ENCODE peak calls at places on chromosome 19, in seven cellular contexts. D, E, O, T, I, W and G are unnamed samples.

GRCh38 chr19:40489882-40490230 is 23.1 kb downstream of the SPTBN4 start:
- DNase-seq in D (no peak), E (no peak), O (no peak), T (no peak), I (no peak), W (no peak), G (no peak)

GRCh38 chr19:17683078-17683477 is 5.1 kb downstream of the UNC13A start:
- DNase-seq in D (no peak), E (no peak), O (no peak), T (no peak), I (no peak), W (no peak), G (no peak)

GRCh38 chr19:56404705-56405056 is 549 bp downstream of the ZNF583 start:
- DNase-seq in D (no peak), E (no peak), O (no peak), T (no peak), I (no peak), W (no peak), G (no peak)

GRCh38 chr19:3448616-3449334 is 31.6 kb downstream of the SMIM24 start:
- DNase-seq in D (no peak), E (no peak), O (no peak), T (no peak), I (no peak), W (no peak), G (no peak)

GRCh38 chr19:16328824-16329482 is 4.3 kb downstream of the KLF2 start:
- DNase-seq in D (no peak), E (no peak), O (no peak), T (peak; percentile 72), I (no peak), W (no peak), G (no peak)

GRCh38 chr19:43476606-43477005 is 11.2 kb upstream of the LYPD3 start:
- DNase-seq in D (peak; percentile 84), E (peak; percentile 88), O (no peak), T (no peak), I (peak; percentile 12), W (no peak), G (no peak)

GRCh38 chr19:22545751-22546150 is 88.4 kb upstream of the ZNF492 start:
- DNase-seq in D (peak; percentile 1), E (no peak), O (peak; percentile 63), T (no peak), I (peak; percentile 5), W (peak; percentile 68), G (peak; percentile 81)

GRCh38 chr19:12774588-12775555 is at the start of gene HOOK2:
- DNase-seq in D (no peak), E (no peak), O (peak; percentile 93), T (peak; percentile 40), I (peak; percentile 93), W (peak; percentile 99), G (no peak)

GRCh38 chr19:4515732-4516131 is 2.6 kb downstream of the PLIN4 start:
- DNase-seq in D (no peak), E (no peak), O (no peak), T (no peak), I (no peak), W (no peak), G (no peak)

GRCh38 chr19:13902993-13903555 is 2.8 kb downstream of the BRME1 start:
- DNase-seq in D (peak; percentile 15), E (no peak), O (peak; percentile 57), T (no peak), I (no peak), W (no peak), G (no peak)

GRCh38 chr19:47323872-47324271 is 8.1 kb upstream of the C5AR2 start:
- DNase-seq in D (no peak), E (no peak), O (no peak), T (no peak), I (no peak), W (no peak), G (no peak)

GRCh38 chr19:17784201-17785008 is 10.5 kb upstream of the B3GNT3 start:
- DNase-seq in D (peak; percentile 79), E (peak; percentile 60), O (peak; percentile 96), T (peak; percentile 73), I (peak; percentile 35), W (peak; percentile 32), G (peak; percentile 81)

GRCh38 chr19:21202865-21203494 is 61.1 kb downstream of the ZNF431 start:
- DNase-seq in D (peak; percentile 54), E (peak; percentile 15), O (peak; percentile 63), T (peak; percentile 27), I (peak; percentile 38), W (no peak), G (peak; percentile 75)

GRCh38 chr19:18507021-18507726 is 14.7 kb downstream of the ELL start:
- DNase-seq in D (no peak), E (no peak), O (no peak), T (no peak), I (no peak), W (no peak), G (no peak)

GRCh38 chr19:30393046-30393445 is 20.9 kb downstream of the ZNF536 start:
- DNase-seq in D (no peak), E (no peak), O (peak; percentile 33), T (no peak), I (no peak), W (no peak), G (no peak)

GRCh38 chr19:51460164-51460992 is 2.1 kb upstream of the SIGLEC8 start:
- DNase-seq in D (peak; percentile 30), E (no peak), O (no peak), T (no peak), I (no peak), W (no peak), G (peak; percentile 9)

GRCh38 chr19:34963531-34964406 is at the start of gene ZNF792:
- DNase-seq in D (peak; percentile 68), E (peak; percentile 30), O (peak; percentile 86), T (peak; percentile 28), I (peak; percentile 35), W (peak; percentile 34), G (peak; percentile 27)

DNA sequence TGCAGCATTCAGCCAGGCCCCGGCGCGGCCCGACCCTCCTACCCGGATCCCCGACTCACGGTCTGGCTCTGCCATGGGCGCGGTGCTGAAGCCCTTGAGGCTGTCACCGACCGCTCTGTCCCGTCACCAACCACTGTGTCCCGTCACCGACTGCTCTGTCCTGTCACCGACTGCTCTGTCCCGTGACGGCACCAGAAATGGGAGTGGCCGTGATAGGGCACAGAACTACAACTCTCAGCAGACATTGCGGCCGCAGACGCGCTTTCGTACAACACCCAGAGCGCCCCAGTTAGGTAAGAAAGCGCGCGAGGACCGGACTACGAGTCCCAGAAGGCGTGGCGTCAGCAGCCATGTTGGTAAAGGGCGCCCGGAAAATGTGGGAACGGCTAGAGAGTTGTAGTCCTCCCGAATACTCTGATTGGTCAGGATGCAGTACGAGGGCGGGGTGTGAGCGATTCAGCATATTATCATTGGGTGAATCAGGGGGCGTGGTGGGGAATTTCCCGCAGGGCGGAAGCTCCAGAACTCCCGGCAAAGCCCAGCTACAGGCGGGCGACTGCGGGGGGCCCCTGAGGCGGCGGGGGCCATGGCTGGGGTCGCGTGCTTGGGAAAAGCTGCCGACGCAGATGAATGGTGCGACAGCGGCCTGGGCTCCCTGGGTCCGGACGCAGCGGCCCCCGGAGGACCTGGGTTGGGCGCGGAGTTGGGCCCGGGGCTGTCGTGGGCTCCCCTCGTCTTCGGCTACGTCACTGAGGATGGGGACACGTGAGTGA is at the start of the genes NFKBIB and SIRT2:
- DNase-seq in D (peak; percentile 100), E (peak; percentile 99), O (peak; percentile 96), T (peak; percentile 99), I (peak; percentile 100), W (peak; percentile 100), G (peak; percentile 97)
- H3K4me1 ChIP-seq in D (no peaks in the 10 kb centered on the region), E (no peaks in the 10 kb centered on the region), O (peaks cover 3% of the 10 kb centered on the region), T (peaks cover 29% of the 10 kb centered on the region), I (peaks cover 13% of the 10 kb centered on the region), W (no peaks in the 10 kb centered on the region), G (peaks cover 9% of the 10 kb centered on the region)

DNA sequence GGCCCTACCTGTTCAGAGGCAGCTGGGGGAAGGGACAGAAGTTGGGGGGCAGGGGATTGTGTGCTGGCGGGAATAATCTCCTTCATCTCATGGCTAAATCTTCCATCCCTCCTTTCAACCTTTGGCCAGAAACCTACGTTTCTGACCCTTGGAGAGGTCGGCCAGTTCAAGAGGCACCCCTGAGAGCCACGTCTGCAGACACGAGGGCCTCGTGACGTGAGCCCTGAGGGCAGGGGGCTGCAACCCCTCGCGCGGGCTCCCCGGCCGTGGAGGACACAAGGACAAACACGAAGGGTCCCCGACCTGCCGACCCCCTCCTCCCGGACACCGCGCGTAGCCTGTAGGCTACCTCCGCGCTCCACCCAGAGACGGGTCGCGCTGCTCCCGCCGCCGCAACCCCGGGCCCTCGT is 898 bp upstream of the RPS5 start:
- DNase-seq in D (no peak), E (no peak), O (no peak), T (no peak), I (no peak), W (no peak), G (no peak)
- H3K4me1 ChIP-seq in D (peaks cover 13% of the 10 kb centered on the region), E (peaks cover 14% of the 10 kb centered on the region), O (peaks cover 9% of the 10 kb centered on the region), T (peaks cover 32% of the 10 kb centered on the region), I (peaks cover 31% of the 10 kb centered on the region), W (peaks cover 12% of the 10 kb centered on the region), G (peaks cover 5% of the 10 kb centered on the region)

DNA sequence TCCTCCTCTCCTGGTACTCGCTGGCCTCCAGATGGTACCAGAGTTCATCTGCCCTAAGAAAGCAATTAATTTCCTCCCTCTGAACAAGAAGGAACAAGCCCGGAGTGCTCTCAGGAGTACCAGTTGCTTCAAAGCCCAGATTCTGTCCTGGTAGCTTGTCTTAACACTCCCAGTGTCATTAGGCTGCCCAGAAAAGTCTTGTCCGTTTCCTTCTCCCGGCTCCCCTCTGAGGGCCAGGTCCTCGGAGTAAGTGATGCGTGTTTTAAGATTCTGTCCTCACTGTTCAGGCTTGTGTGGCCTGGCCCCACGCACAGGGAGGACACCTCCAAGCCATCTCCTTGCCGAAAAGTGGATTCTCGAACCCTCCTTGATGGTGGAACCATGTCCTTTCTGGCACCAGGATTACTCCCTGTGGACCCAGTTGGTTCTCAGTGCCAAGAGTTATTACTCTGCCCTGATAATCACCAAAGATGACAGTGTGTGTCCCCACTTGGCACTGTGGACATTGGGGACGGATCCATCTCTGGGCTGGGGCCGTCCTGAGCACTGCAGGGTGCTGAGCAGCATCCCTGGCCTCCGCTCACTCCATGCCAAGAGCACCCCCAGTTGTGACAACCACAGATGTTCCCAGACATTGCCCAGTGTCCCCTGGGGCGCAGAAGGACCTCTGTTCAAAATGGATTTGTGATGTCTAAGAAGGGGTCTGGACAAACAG is 52.5 kb downstream of the RFX2 start:
- DNase-seq in D (no peak), E (no peak), O (no peak), T (no peak), I (no peak), W (peak; percentile 28), G (no peak)
- H3K4me1 ChIP-seq in D (no peaks in the 10 kb centered on the region), E (peaks cover 21% of the 10 kb centered on the region), O (peaks cover 3% of the 10 kb centered on the region), T (no peaks in the 10 kb centered on the region), I (peaks cover 61% of the 10 kb centered on the region), W (peaks cover 11% of the 10 kb centered on the region), G (peaks cover 26% of the 10 kb centered on the region)

DNA sequence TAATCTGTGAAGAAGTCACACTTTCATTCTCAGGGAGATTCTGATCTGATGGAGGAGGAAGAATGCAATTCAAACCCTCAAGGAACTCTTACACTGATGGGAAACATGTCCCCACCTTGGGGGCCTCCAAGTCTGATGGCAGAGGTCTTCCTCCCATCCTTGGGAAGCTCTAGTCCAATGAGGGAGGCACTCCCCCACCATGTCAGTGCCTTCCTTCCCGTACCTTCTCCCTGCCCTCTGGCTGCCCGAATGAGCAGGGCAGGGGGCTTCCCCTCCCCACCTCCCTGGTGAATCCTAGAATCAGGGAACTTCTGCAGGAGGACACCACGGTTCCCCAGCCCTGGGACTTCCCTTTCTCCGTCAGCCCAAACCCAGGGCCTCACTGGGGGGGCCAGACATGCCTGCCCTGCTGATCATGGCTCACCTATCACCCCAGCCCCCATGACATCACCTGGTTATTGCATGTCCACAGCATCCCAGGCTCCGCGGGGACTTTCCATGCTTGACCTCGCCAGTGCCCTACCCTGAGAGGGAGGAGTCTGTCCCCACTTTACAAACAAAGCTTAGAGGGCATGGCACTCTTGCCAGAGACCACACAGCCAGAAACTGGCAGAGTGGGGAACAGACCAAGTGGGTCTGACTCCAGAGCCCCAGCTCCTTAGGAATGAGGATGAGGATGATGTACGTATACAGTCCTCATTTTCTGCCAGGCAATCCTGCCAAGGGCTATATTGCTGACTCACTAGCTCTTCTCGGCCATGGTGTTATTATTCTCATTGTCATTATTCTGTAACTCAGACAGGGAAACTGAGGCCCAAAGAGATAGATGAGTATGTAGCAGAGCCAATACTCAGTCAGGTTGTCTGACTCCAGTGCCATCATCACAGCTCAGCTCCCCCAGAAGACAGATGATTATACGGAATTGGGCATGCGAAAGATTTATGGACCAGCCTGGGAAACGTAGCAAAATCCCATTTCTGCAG is 9.6 kb upstream of the BCL3 start:
- DNase-seq in D (no peak), E (no peak), O (no peak), T (no peak), I (no peak), W (no peak), G (no peak)
- H3K4me1 ChIP-seq in D (no peaks in the 10 kb centered on the region), E (peaks cover 7% of the 10 kb centered on the region), O (peaks cover 3% of the 10 kb centered on the region), T (no peaks in the 10 kb centered on the region), I (peaks cover 32% of the 10 kb centered on the region), W (peaks cover 16% of the 10 kb centered on the region), G (peaks cover 18% of the 10 kb centered on the region)